ENCODE peak calls at places on chromosomes 2 and 18, in eight cellular contexts. P is NCI-H748 treated with DMSO at 0.1 percent for 48 hours, C is endodermal cell, L is HS-5, Y is aorta, G is ELR, R is A172, A is HT-29. N is an unnamed sample.
A peak's percentile ranks its signal among the peaks of the same experiment; 100 is the strongest.

GRCh38 chr2:239167766-239168444 is 232.9 kb downstream of the HDAC4 start:
- DNase-seq in P (no peak), C (peak; percentile 22), L (no peak), Y (no peak), G (no peak), R (no peak), A (no peak), N (no peak)

GRCh38 chr2:231935207-231935524 is 9.0 kb upstream of the NPPC start:
- DNase-seq in P (no peak), C (no peak), L (no peak), Y (peak; percentile 53), G (no peak), R (no peak), A (no peak), N (no peak)

GRCh38 chr2:120863661-120864320 is 128.1 kb downstream of the GLI2 start:
- DNase-seq in P (no peak), C (peak; percentile 47), L (no peak), Y (peak; percentile 78), G (peak; percentile 79), R (peak; percentile 79), A (peak; percentile 74), N (no peak)

GRCh38 chr18:48767090-48767670 is 183.6 kb downstream of the SMAD7 start:
- DNase-seq in P (peak; percentile 1), C (no peak), L (no peak), Y (no peak), G (no peak), R (no peak), A (peak; percentile 76), N (no peak)

GRCh38 chr2:48508461-48509124 is 21.4 kb upstream of the STON1 start:
- DNase-seq in P (no peak), C (peak; percentile 80), L (peak; percentile 44), Y (no peak), G (peak; percentile 59), R (peak; percentile 57), A (no peak), N (peak; percentile 75)

GRCh38 chr2:201807452-201807980 is 1.2 kb downstream of the CDK15 start:
- DNase-seq in P (no peak), C (no peak), L (no peak), Y (peak; percentile 80), G (peak; percentile 72), R (no peak), A (no peak), N (no peak)

GRCh38 chr2:98240796-98241398 is 105.4 kb upstream of the CNGA3 start:
- DNase-seq in P (no peak), C (no peak), L (no peak), Y (no peak), G (no peak), R (no peak), A (no peak), N (no peak)

GRCh38 chr2:134855709-134856108 is 17.3 kb downstream of the ACMSD start:
- DNase-seq in P (no peak), C (no peak), L (no peak), Y (no peak), G (no peak), R (no peak), A (peak; percentile 4), N (no peak)

GRCh38 chr2:27118525-27119329 is at the start of gene CGREF1:
- DNase-seq in P (no peak), C (peak; percentile 76), L (no peak), Y (no peak), G (no peak), R (no peak), A (no peak), N (no peak)

GRCh38 chr2:44139741-44140140 is 28.9 kb upstream of the PPM1B start:
- DNase-seq in P (no peak), C (no peak), L (no peak), Y (no peak), G (no peak), R (no peak), A (no peak), N (no peak)

GRCh38 chr2:138503087-138503442 is 1.5 kb downstream of the SPOPL start:
- DNase-seq in P (no peak), C (no peak), L (no peak), Y (no peak), G (peak; percentile 17), R (peak; percentile 8), A (peak; percentile 39), N (no peak)

GRCh38 chr2:25982273-25982967 is at the start of gene KIF3C:
- DNase-seq in P (peak; percentile 60), C (peak; percentile 96), L (no peak), Y (peak; percentile 89), G (peak; percentile 70), R (peak; percentile 79), A (peak; percentile 67), N (peak; percentile 66)

GRCh38 chr18:56542488-56542887 is 95.9 kb downstream of the TXNL1 start:
- DNase-seq in P (no peak), C (no peak), L (no peak), Y (no peak), G (no peak), R (no peak), A (no peak), N (no peak)

GRCh38 chr2:120374821-120375220 is 28.9 kb downstream of the INHBB start:
- DNase-seq in P (no peak), C (no peak), L (no peak), Y (no peak), G (no peak), R (no peak), A (no peak), N (no peak)

GRCh38 chr18:55790296-55790695 is 202.3 kb upstream of the TCF4 start:
- DNase-seq in P (no peak), C (no peak), L (peak; percentile 72), Y (no peak), G (peak; percentile 91), R (peak; percentile 82), A (no peak), N (no peak)

GRCh38 chr2:240247868-240248820 is 107.7 kb upstream of the OTOS start:
- DNase-seq in P (no peak), C (peak; percentile 30), L (no peak), Y (peak; percentile 72), G (no peak), R (no peak), A (no peak), N (no peak)

GRCh38 chr2:128377071-128377910 is 58.6 kb upstream of the HS6ST1 start:
- DNase-seq in P (no peak), C (peak; percentile 48), L (no peak), Y (peak; percentile 64), G (no peak), R (no peak), A (no peak), N (no peak)

GRCh38 chr18:12278765-12279682 is 24.9 kb downstream of the CIDEA start:
- DNase-seq in P (no peak), C (peak; percentile 94), L (no peak), Y (peak; percentile 96), G (peak; percentile 97), R (peak; percentile 74), A (no peak), N (peak; percentile 74)

GRCh38 chr2:70767699-70768584 is at the start of gene ADD2:
- DNase-seq in P (peak; percentile 49), C (peak; percentile 89), L (no peak), Y (peak; percentile 74), G (peak; percentile 44), R (peak; percentile 51), A (no peak), N (no peak)

GRCh38 chr2:136125226-136125625 is 7.3 kb upstream of the CXCR4 start:
- DNase-seq in P (no peak), C (no peak), L (no peak), Y (no peak), G (no peak), R (peak; percentile 25), A (no peak), N (no peak)

GRCh38 chr2:108417254-108417653 is 31.8 kb upstream of the GCC2 start:
- DNase-seq in P (no peak), C (peak; percentile 57), L (no peak), Y (no peak), G (peak; percentile 16), R (no peak), A (peak; percentile 72), N (peak; percentile 80)

N was measured in HepG2.